ENCODE peak calls at places on chromosomes 1 and 21, in six cellular contexts. One of them, this sample, is unnamed.

GRCh38 chr1:20199410-20199809 is 13.1 kb upstream of the PLA2G2C start:
- DNase-seq in HL-60: no peak
- DNase-seq in spleen: no peak
- DNase-seq in tibial nerve: no peak
- DNase-seq in Caco-2: no peak
- DNase-seq in GM23338: no peak
- DNase-seq in this sample: no peak

GRCh38 chr1:67484492-67484891 is 54.3 kb upstream of the SERBP1 start:
- DNase-seq in HL-60: no peak
- DNase-seq in spleen: no peak
- DNase-seq in tibial nerve: no peak
- DNase-seq in Caco-2: no peak
- DNase-seq in GM23338: no peak
- DNase-seq in this sample: no peak

GRCh38 chr1:229970714-229971113 is 96.3 kb upstream of the GALNT2 start:
- DNase-seq in HL-60: no peak
- DNase-seq in spleen: no peak
- DNase-seq in tibial nerve: no peak
- DNase-seq in Caco-2: no peak
- DNase-seq in GM23338: no peak
- DNase-seq in this sample: no peak

GRCh38 chr1:93588955-93589354 is 92.7 kb downstream of the BCAR3 start:
- DNase-seq in HL-60: no peak
- DNase-seq in spleen: peak; percentile 23
- DNase-seq in tibial nerve: no peak
- DNase-seq in Caco-2: no peak
- DNase-seq in GM23338: no peak
- DNase-seq in this sample: no peak

GRCh38 chr1:217322834-217323233 is 308.1 kb downstream of the GPATCH2 start:
- DNase-seq in HL-60: no peak
- DNase-seq in spleen: no peak
- DNase-seq in tibial nerve: no peak
- DNase-seq in Caco-2: no peak
- DNase-seq in GM23338: no peak
- DNase-seq in this sample: no peak

GRCh38 chr1:61851849-61852692 is 109.8 kb downstream of the PATJ start:
- DNase-seq in HL-60: peak; percentile 29
- DNase-seq in spleen: no peak
- DNase-seq in tibial nerve: no peak
- DNase-seq in Caco-2: peak; percentile 27
- DNase-seq in GM23338: peak; percentile 78
- DNase-seq in this sample: no peak

GRCh38 chr1:210653771-210654170 is 325.1 kb downstream of the HHAT start:
- DNase-seq in HL-60: no peak
- DNase-seq in spleen: no peak
- DNase-seq in tibial nerve: no peak
- DNase-seq in Caco-2: no peak
- DNase-seq in GM23338: no peak
- DNase-seq in this sample: no peak

GRCh38 chr1:16474166-16474800 is 33.8 kb downstream of the NECAP2 start:
- DNase-seq in HL-60: no peak
- DNase-seq in spleen: peak; percentile 58
- DNase-seq in tibial nerve: no peak
- DNase-seq in Caco-2: no peak
- DNase-seq in GM23338: no peak
- DNase-seq in this sample: no peak

GRCh38 chr1:81690881-81691453 is 109.8 kb upstream of the ADGRL2 start:
- DNase-seq in HL-60: no peak
- DNase-seq in spleen: no peak
- DNase-seq in tibial nerve: no peak
- DNase-seq in Caco-2: no peak
- DNase-seq in GM23338: no peak
- DNase-seq in this sample: no peak

GRCh38 chr1:246492611-246493245 is 14.4 kb downstream of the SMYD3 start:
- DNase-seq in HL-60: peak; percentile 66
- DNase-seq in spleen: no peak
- DNase-seq in tibial nerve: peak; percentile 28
- DNase-seq in Caco-2: peak; percentile 73
- DNase-seq in GM23338: peak; percentile 83
- DNase-seq in this sample: peak; percentile 76

GRCh38 chr1:41380979-41381690 is 19.9 kb downstream of the FOXO6 start:
- DNase-seq in HL-60: peak; percentile 28
- DNase-seq in spleen: no peak
- DNase-seq in tibial nerve: no peak
- DNase-seq in Caco-2: no peak
- DNase-seq in GM23338: no peak
- DNase-seq in this sample: no peak

GRCh38 chr21:24023402-24023801 is 1583.9 kb downstream of the MRPL39 start:
- DNase-seq in HL-60: no peak
- DNase-seq in spleen: no peak
- DNase-seq in tibial nerve: no peak
- DNase-seq in Caco-2: no peak
- DNase-seq in GM23338: no peak
- DNase-seq in this sample: no peak

GRCh38 chr21:39673736-39674135 is 61.0 kb downstream of the B3GALT5 start:
- DNase-seq in HL-60: no peak
- DNase-seq in spleen: peak; percentile 62
- DNase-seq in tibial nerve: no peak
- DNase-seq in Caco-2: no peak
- DNase-seq in GM23338: no peak
- DNase-seq in this sample: no peak

GRCh38 chr1:93577536-93578432 is 103.9 kb downstream of the BCAR3 start:
- DNase-seq in HL-60: no peak
- DNase-seq in spleen: no peak
- DNase-seq in tibial nerve: no peak
- DNase-seq in Caco-2: no peak
- DNase-seq in GM23338: no peak
- DNase-seq in this sample: no peak

GRCh38 chr1:86455078-86455477 is 13.6 kb upstream of the CLCA1 start:
- DNase-seq in HL-60: no peak
- DNase-seq in spleen: no peak
- DNase-seq in tibial nerve: no peak
- DNase-seq in Caco-2: no peak
- DNase-seq in GM23338: no peak
- DNase-seq in this sample: no peak

GRCh38 chr1:67489643-67490042 is 59.4 kb upstream of the SERBP1 start:
- DNase-seq in HL-60: peak; percentile 5
- DNase-seq in spleen: no peak
- DNase-seq in tibial nerve: no peak
- DNase-seq in Caco-2: peak; percentile 28
- DNase-seq in GM23338: peak; percentile 47
- DNase-seq in this sample: no peak

GRCh38 chr1:90924982-90925381 is 96.9 kb downstream of the ZNF644 start:
- DNase-seq in HL-60: no peak
- DNase-seq in spleen: no peak
- DNase-seq in tibial nerve: no peak
- DNase-seq in Caco-2: no peak
- DNase-seq in GM23338: peak; percentile 89
- DNase-seq in this sample: no peak

GRCh38 chr1:145961425-145962156 is 2.8 kb downstream of the ANKRD34A start:
- DNase-seq in HL-60: peak; percentile 50
- DNase-seq in spleen: peak; percentile 90
- DNase-seq in tibial nerve: no peak
- DNase-seq in Caco-2: no peak
- DNase-seq in GM23338: peak; percentile 54
- DNase-seq in this sample: peak; percentile 64

GRCh38 chr1:243525085-243525487 is 269.2 kb downstream of the SDCCAG8 start:
- DNase-seq in HL-60: no peak
- DNase-seq in spleen: no peak
- DNase-seq in tibial nerve: no peak
- DNase-seq in Caco-2: no peak
- DNase-seq in GM23338: no peak
- DNase-seq in this sample: no peak

GRCh38 chr1:156103521-156103947 is 11.0 kb upstream of the LMNA start:
- DNase-seq in HL-60: no peak
- DNase-seq in spleen: no peak
- DNase-seq in tibial nerve: no peak
- DNase-seq in Caco-2: no peak
- DNase-seq in GM23338: no peak
- DNase-seq in this sample: no peak

GRCh38 chr1:110355321-110355720 is 16.1 kb downstream of the RBM15 start:
- DNase-seq in HL-60: no peak
- DNase-seq in spleen: no peak
- DNase-seq in tibial nerve: no peak
- DNase-seq in Caco-2: no peak
- DNase-seq in GM23338: no peak
- DNase-seq in this sample: no peak

GRCh38 chr21:33854604-33855003 is 61.0 kb downstream of the ATP5PO start:
- DNase-seq in HL-60: no peak
- DNase-seq in spleen: no peak
- DNase-seq in tibial nerve: no peak
- DNase-seq in Caco-2: no peak
- DNase-seq in GM23338: no peak
- DNase-seq in this sample: no peak

GRCh38 chr1:231618588-231619256 is 7.9 kb upstream of the DISC1 start:
- DNase-seq in HL-60: no peak
- DNase-seq in spleen: no peak
- DNase-seq in tibial nerve: no peak
- DNase-seq in Caco-2: no peak
- DNase-seq in GM23338: no peak
- DNase-seq in this sample: no peak

GRCh38 chr1:231619257-231619634 is 7.3 kb upstream of the DISC1 start:
- DNase-seq in HL-60: no peak
- DNase-seq in spleen: no peak
- DNase-seq in tibial nerve: no peak
- DNase-seq in Caco-2: no peak
- DNase-seq in GM23338: no peak
- DNase-seq in this sample: no peak

GRCh38 chr1:231613419-231614349 is 12.9 kb upstream of the DISC1 start:
- DNase-seq in HL-60: peak; percentile 90
- DNase-seq in spleen: peak; percentile 83
- DNase-seq in tibial nerve: no peak
- DNase-seq in Caco-2: no peak
- DNase-seq in GM23338: no peak
- DNase-seq in this sample: no peak

GRCh38 chr1:231612393-231613089 is 14.0 kb upstream of the DISC1 start:
- DNase-seq in HL-60: peak; percentile 91
- DNase-seq in spleen: peak; percentile 88
- DNase-seq in tibial nerve: no peak
- DNase-seq in Caco-2: no peak
- DNase-seq in GM23338: no peak
- DNase-seq in this sample: no peak

DNA sequence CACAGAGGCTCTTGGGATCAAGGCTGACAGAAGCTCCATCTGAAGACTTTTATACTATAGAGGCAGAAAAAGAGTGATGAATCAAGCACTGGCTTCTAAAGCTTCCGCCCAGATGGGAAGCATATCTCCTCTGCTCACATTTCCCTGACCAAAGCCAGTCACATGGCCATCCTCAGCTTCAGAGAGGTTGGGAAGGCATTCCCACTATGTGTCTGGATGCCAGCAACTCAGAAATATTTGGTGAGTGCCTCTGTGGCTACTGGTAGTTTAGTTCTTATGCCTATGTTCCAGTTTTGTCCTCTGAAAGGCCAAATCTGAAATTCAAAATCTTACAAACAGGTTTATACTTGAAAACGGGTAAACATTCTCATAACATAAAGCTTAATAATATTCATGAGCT is 9.9 kb upstream of the DISC1 start:
- DNase-seq in HL-60: no peak
- DNase-seq in spleen: no peak
- DNase-seq in tibial nerve: no peak
- DNase-seq in Caco-2: no peak
- DNase-seq in GM23338: no peak
- DNase-seq in this sample: no peak
- TF ChIP-seq CTCF in HL-60: no peak
- TF ChIP-seq CTCF in spleen: no peak
- TF ChIP-seq CTCF in tibial nerve: no peak
- TF ChIP-seq CTCF in Caco-2: no peak
- TF ChIP-seq CTCF in GM23338: no peak
- TF ChIP-seq CTCF in this sample: no peak

DNA sequence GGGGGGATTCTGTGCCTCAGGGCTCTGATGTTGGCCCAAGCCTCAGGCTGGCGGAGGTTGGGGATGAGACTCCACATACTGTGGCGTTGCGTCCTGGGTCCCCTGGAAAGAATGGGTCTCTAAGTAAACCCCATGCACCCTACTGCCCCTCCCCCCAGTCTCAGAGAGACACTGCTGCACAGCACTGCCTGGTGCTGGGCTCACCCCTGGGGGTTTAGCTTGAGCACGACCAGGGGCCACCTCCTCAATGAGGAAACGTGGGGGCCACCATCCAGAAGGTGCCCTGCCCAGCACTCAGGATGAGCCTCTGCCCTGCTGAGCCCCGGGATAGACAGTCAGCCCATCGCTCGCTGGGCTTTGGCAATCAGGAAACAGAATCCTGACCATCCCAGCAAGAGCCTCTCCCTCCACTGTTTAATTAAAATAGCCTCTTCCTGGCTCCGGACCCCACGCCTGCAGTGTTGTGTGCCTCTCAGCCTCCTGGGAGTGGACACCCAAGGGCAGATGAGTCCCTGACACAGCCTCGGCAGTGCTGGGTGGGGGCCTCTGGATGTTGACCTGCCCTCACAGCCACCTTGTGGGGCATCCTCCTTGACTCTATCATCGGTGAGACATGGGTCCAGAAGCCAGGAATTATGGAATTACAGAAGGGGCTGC is 3.5 kb upstream of the KRTAP10-4 start:
- DNase-seq in HL-60: no peak
- DNase-seq in spleen: peak; percentile 47
- DNase-seq in tibial nerve: no peak
- DNase-seq in Caco-2: no peak
- DNase-seq in GM23338: no peak
- DNase-seq in this sample: no peak
- H3K27me3 ChIP-seq in HL-60: no peaks in the 10 kb centered on the region
- H3K27me3 ChIP-seq in spleen: no peaks in the 10 kb centered on the region
- H3K27me3 ChIP-seq in tibial nerve: no peaks in the 10 kb centered on the region
- H3K27me3 ChIP-seq in Caco-2: no peaks in the 10 kb centered on the region
- H3K27me3 ChIP-seq in GM23338: no peaks in the 10 kb centered on the region
- H3K27me3 ChIP-seq in this sample: no peaks in the 10 kb centered on the region

GRCh38 chr1:40310983-40311642 is 6.0 kb downstream of the COL9A2 start:
- DNase-seq in HL-60: no peak
- DNase-seq in spleen: no peak
- DNase-seq in tibial nerve: no peak
- DNase-seq in Caco-2: no peak
- DNase-seq in GM23338: peak; percentile 70
- DNase-seq in this sample: no peak

GRCh38 chr1:40311692-40312091 is 5.4 kb downstream of the COL9A2 start:
- DNase-seq in HL-60: no peak
- DNase-seq in spleen: no peak
- DNase-seq in tibial nerve: no peak
- DNase-seq in Caco-2: no peak
- DNase-seq in GM23338: no peak
- DNase-seq in this sample: no peak

GRCh38 chr1:40313329-40313957 is 3.6 kb downstream of the COL9A2 start:
- DNase-seq in HL-60: no peak
- DNase-seq in spleen: peak; percentile 81
- DNase-seq in tibial nerve: no peak
- DNase-seq in Caco-2: no peak
- DNase-seq in GM23338: no peak
- DNase-seq in this sample: no peak

GRCh38 chr1:40313958-40314720 is 2.9 kb downstream of the COL9A2 start:
- DNase-seq in HL-60: no peak
- DNase-seq in spleen: no peak
- DNase-seq in tibial nerve: no peak
- DNase-seq in Caco-2: no peak
- DNase-seq in GM23338: no peak
- DNase-seq in this sample: no peak

GRCh38 chr1:40312238-40313205 is 4.6 kb downstream of the COL9A2 start:
- DNase-seq in HL-60: peak; percentile 87
- DNase-seq in spleen: peak; percentile 92
- DNase-seq in tibial nerve: no peak
- DNase-seq in Caco-2: no peak
- DNase-seq in GM23338: no peak
- DNase-seq in this sample: no peak
- H3K4me3 ChIP-seq in HL-60: no peak overlapping the region
- H3K4me3 ChIP-seq in spleen: no peak overlapping the region
- H3K4me3 ChIP-seq in tibial nerve: no peak overlapping the region
- H3K4me3 ChIP-seq in Caco-2: no peak overlapping the region
- H3K4me3 ChIP-seq in GM23338: no peak overlapping the region
- H3K4me3 ChIP-seq in this sample: no peak overlapping the region

GRCh38 chr1:207893737-207894582 is 17.0 kb downstream of the CD34 start:
- DNase-seq in HL-60: no peak
- DNase-seq in spleen: no peak
- DNase-seq in tibial nerve: no peak
- DNase-seq in Caco-2: no peak
- DNase-seq in GM23338: no peak
- DNase-seq in this sample: no peak
- TF ChIP-seq CTCF in HL-60: no peak
- TF ChIP-seq CTCF in spleen: no peak
- TF ChIP-seq CTCF in tibial nerve: no peak
- TF ChIP-seq CTCF in Caco-2: no peak
- TF ChIP-seq CTCF in GM23338: no peak
- TF ChIP-seq CTCF in this sample: no peak